ENCODE peak calls at places on chromosome 9, in eight cellular contexts. J, Z, H, C, V, G, R and X are unnamed samples.

GRCh38 chr9:134951461-134951860 is 33.7 kb upstream of the FCN1 start:
- DNase-seq in J (no peak), Z (no peak), H (no peak), C (no peak), V (no peak), G (no peak), R (no peak), X (no peak)

GRCh38 chr9:113807173-113808061 is 68.7 kb upstream of the ZNF618 start:
- DNase-seq in J (peak; percentile 28), Z (peak; percentile 28), H (peak; percentile 26), C (peak; percentile 52), V (peak; percentile 44), G (peak; percentile 55), R (no peak), X (no peak)

GRCh38 chr9:15873573-15874177 is 320.8 kb downstream of the CCDC171 start:
- DNase-seq in J (no peak), Z (no peak), H (peak; percentile 19), C (peak; percentile 78), V (no peak), G (no peak), R (no peak), X (no peak)

GRCh38 chr9:112884086-112884485 is 6.6 kb downstream of the SLC46A2 start:
- DNase-seq in J (no peak), Z (no peak), H (no peak), C (peak; percentile 57), V (no peak), G (no peak), R (no peak), X (no peak)

GRCh38 chr9:131405429-131405828 is 11.5 kb downstream of the PRRC2B start:
- DNase-seq in J (peak; percentile 81), Z (no peak), H (no peak), C (peak; percentile 41), V (no peak), G (no peak), R (no peak), X (no peak)

GRCh38 chr9:113742471-113742870 is 133.6 kb upstream of the ZNF618 start:
- DNase-seq in J (no peak), Z (no peak), H (no peak), C (no peak), V (no peak), G (no peak), R (no peak), X (no peak)

GRCh38 chr9:130172161-130172857 is at the start of gene NCS1:
- DNase-seq in J (peak; percentile 39), Z (peak; percentile 67), H (peak; percentile 64), C (peak; percentile 56), V (peak; percentile 86), G (peak; percentile 52), R (peak; percentile 20), X (no peak)

GRCh38 chr9:121839726-121840500 is 188.5 kb downstream of the DAB2IP start:
- DNase-seq in J (no peak), Z (no peak), H (peak; percentile 69), C (no peak), V (no peak), G (no peak), R (no peak), X (no peak)

GRCh38 chr9:131645078-131645776 is 94.6 kb downstream of the RAPGEF1 start:
- DNase-seq in J (no peak), Z (no peak), H (no peak), C (no peak), V (peak; percentile 70), G (no peak), R (no peak), X (no peak)

GRCh38 chr9:121201045-121201737 is 478 bp downstream of the RAB14 start:
- DNase-seq in J (peak; percentile 28), Z (no peak), H (no peak), C (no peak), V (peak; percentile 62), G (peak; percentile 42), R (peak; percentile 40), X (peak; percentile 50)

GRCh38 chr9:129330711-129331279 is 152.7 kb upstream of the IER5L start:
- DNase-seq in J (no peak), Z (no peak), H (no peak), C (peak; percentile 48), V (no peak), G (no peak), R (no peak), X (no peak)

GRCh38 chr9:130426883-130427282 is 17.9 kb upstream of the ASS1 start:
- DNase-seq in J (peak; percentile 35), Z (no peak), H (no peak), C (peak; percentile 97), V (no peak), G (no peak), R (no peak), X (no peak)

GRCh38 chr9:87872079-87872624 is 10.5 kb upstream of the SPATA31E1 start:
- DNase-seq in J (no peak), Z (no peak), H (no peak), C (no peak), V (no peak), G (no peak), R (no peak), X (no peak)

GRCh38 chr9:130331573-130331972 is 66.0 kb downstream of the HMCN2 start:
- DNase-seq in J (peak; percentile 74), Z (no peak), H (no peak), C (peak; percentile 80), V (no peak), G (no peak), R (no peak), X (no peak)

GRCh38 chr9:27154923-27155322 is 45.9 kb downstream of the TEK start:
- DNase-seq in J (no peak), Z (no peak), H (no peak), C (peak; percentile 91), V (peak; percentile 79), G (no peak), R (no peak), X (no peak)

GRCh38 chr9:88319936-88320747 is 68.1 kb upstream of the SPIN1 start:
- DNase-seq in J (no peak), Z (no peak), H (no peak), C (no peak), V (no peak), G (no peak), R (no peak), X (no peak)

GRCh38 chr9:135505406-135506187 is 5.1 kb downstream of the MRPS2 start:
- DNase-seq in J (no peak), Z (no peak), H (no peak), C (no peak), V (no peak), G (no peak), R (no peak), X (no peak)

GRCh38 chr9:447230-448025 is 232.8 kb downstream of the DOCK8 start:
- DNase-seq in J (no peak), Z (no peak), H (no peak), C (peak; percentile 4), V (no peak), G (peak; percentile 87), R (peak; percentile 17), X (peak; percentile 95)

GRCh38 chr9:138016406-138017187 is 139.0 kb downstream of the CACNA1B start:
- DNase-seq in J (no peak), Z (no peak), H (no peak), C (no peak), V (no peak), G (no peak), R (no peak), X (no peak)

GRCh38 chr9:135586601-135587109 is 25.1 kb downstream of the PAEP start:
- DNase-seq in J (no peak), Z (no peak), H (no peak), C (no peak), V (no peak), G (no peak), R (no peak), X (no peak)

GRCh38 chr9:80602291-80602690 is 1030.5 kb downstream of the TLE4 start:
- DNase-seq in J (no peak), Z (no peak), H (no peak), C (no peak), V (no peak), G (no peak), R (no peak), X (no peak)

GRCh38 chr9:137013571-137013940 is 14.5 kb downstream of the ABCA2 start:
- DNase-seq in J (no peak), Z (no peak), H (no peak), C (no peak), V (no peak), G (no peak), R (no peak), X (no peak)

GRCh38 chr9:121376214-121376830 is 6.3 kb upstream of the STOM start:
- DNase-seq in J (no peak), Z (no peak), H (no peak), C (peak; percentile 25), V (no peak), G (no peak), R (no peak), X (no peak)